ENCODE peak calls at places on chromosomes 11 and 22, in six cellular contexts. P is HFF-Myc, Y is mammary epithelial cell, D is GM23248, H is left ventricle myocardium inferior, V is testis. S is an unnamed sample.

GRCh38 chr11:95282337-95282751 is 51.3 kb upstream of the SESN3 start:
- DNase-seq in P (no peak), Y (no peak), D (peak; percentile 79), H (no peak), V (no peak), S (peak; percentile 72)

GRCh38 chr22:33544707-33545106 is 375.6 kb downstream of the LARGE1 start:
- DNase-seq in P (peak; percentile 14), Y (no peak), D (peak; percentile 57), H (no peak), V (no peak), S (no peak)

GRCh38 chr22:27216444-27216843 is 559.1 kb downstream of the MIAT start:
- DNase-seq in P (no peak), Y (no peak), D (no peak), H (no peak), V (no peak), S (no peak)

GRCh38 chr22:47374273-47374771 is 611.9 kb downstream of the TBC1D22A start:
- DNase-seq in P (no peak), Y (no peak), D (no peak), H (no peak), V (no peak), S (no peak)

GRCh38 chr11:108624196-108624925 is 30.8 kb upstream of the EXPH5 start:
- DNase-seq in P (no peak), Y (no peak), D (no peak), H (no peak), V (no peak), S (no peak)

GRCh38 chr11:93614111-93614784 is 47.2 kb upstream of the CEP295 start:
- DNase-seq in P (no peak), Y (no peak), D (peak; percentile 16), H (no peak), V (no peak), S (no peak)

GRCh38 chr11:116869610-116870009 is 32.2 kb upstream of the APOA1 start:
- DNase-seq in P (no peak), Y (no peak), D (no peak), H (no peak), V (no peak), S (no peak)

GRCh38 chr22:19719055-19719482 is 4.3 kb upstream of the GP1BB start:
- DNase-seq in P (no peak), Y (no peak), D (no peak), H (peak; percentile 49), V (no peak), S (no peak)

GRCh38 chr11:8287297-8288070 is 23.8 kb upstream of the LMO1 start:
- DNase-seq in P (no peak), Y (no peak), D (no peak), H (no peak), V (no peak), S (no peak)

GRCh38 chr22:49046546-49047305 is 780.9 kb downstream of the BRD1 start:
- DNase-seq in P (no peak), Y (no peak), D (no peak), H (no peak), V (peak; percentile 58), S (no peak)

GRCh38 chr11:67442504-67443398 is 525 bp downstream of the CORO1B start:
- DNase-seq in P (no peak), Y (no peak), D (peak; percentile 54), H (no peak), V (no peak), S (no peak)

GRCh38 chr11:67441082-67441683 is 2.1 kb downstream of the CORO1B start:
- DNase-seq in P (no peak), Y (no peak), D (no peak), H (no peak), V (no peak), S (no peak)

GRCh38 chr11:67439321-67440228 is 2.1 kb upstream of the PTPRCAP start:
- DNase-seq in P (no peak), Y (no peak), D (peak; percentile 64), H (no peak), V (no peak), S (no peak)

GRCh38 chr11:67440229-67441081 is 2.8 kb downstream of the CORO1B start:
- DNase-seq in P (no peak), Y (no peak), D (no peak), H (no peak), V (no peak), S (no peak)

DNA sequence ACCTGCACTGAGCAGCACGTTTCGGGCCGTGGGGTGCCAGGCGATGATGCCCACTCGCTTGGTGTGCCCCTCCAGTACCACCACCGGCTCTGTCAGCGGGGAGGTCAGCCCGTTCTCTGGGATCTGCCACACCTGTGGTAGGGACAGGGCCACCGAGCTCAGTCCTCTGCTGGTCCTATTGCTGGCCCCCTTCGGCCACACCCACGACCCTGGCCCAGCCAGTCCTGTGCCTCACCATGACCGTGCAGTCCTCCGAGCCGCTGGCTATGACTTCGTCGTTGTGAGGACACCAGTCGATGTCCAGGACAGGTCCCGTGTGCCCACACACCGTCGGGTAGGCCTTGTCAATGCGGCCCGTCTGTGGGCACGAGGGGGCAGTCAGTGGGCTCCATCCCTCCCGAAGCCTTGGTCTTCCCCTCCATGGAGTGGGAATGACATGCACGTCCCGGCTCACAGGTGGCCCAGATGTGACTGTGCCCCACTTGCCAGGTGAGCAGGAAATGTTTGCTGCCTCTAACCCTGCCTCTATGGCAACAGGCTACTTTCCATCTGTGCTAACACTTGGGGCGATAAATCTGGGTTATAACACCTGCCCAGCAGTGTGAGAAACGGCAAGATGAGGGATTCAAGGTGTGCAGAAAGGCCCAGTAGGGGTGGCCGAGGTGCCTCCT is 1.4 kb downstream of the CORO1B start:
- DNase-seq in P (no peak), Y (no peak), D (no peak), H (no peak), V (no peak), S (no peak)
- H3K4me3 ChIP-seq in P (peak overlapping the region; percentile 75), Y (no peak overlapping the region), D (peak overlapping the region; percentile 92), H (peak overlapping the region; percentile 95), V (no peak overlapping the region), S (peak overlapping the region; percentile 81)

DNA sequence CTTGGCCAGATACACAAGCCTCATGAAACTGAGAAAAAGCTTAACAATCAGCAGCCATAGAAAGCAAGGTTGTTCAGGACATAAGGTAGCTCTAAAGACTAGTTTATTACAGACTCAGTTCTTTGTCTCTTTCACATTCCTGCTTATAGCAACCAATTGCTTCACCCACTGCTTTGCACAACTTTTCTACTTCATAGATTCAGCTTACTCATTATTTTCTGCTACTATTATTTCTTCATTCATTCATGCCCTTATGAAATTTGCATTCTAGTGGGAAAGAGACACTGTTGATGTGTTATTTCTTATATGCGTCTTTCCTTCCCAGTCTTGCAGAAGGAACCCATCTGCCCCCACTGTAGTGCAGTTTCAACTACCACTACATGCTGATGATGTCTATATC is 4.7 kb downstream of the CCDC34 start:
- DNase-seq in P (no peak), Y (peak; percentile 11), D (peak; percentile 70), H (no peak), V (no peak), S (no peak)
- H3K4me3 ChIP-seq in P (no peak overlapping the region), Y (no peak overlapping the region), D (no peak overlapping the region), H (no peak overlapping the region), V (no peak overlapping the region), S (no peak overlapping the region)

GRCh38 chr11:62705880-62706831 is 1.1 kb downstream of the BSCL2 start:
- DNase-seq in P (peak; percentile 63), Y (peak; percentile 91), D (peak; percentile 99), H (peak; percentile 94), V (peak; percentile 97), S (no peak)

GRCh38 chr11:62706841-62707240 is 383 bp downstream of the BSCL2 start:
- DNase-seq in P (no peak), Y (no peak), D (no peak), H (no peak), V (no peak), S (no peak)

GRCh38 chr11:62708423-62709261 is 1.2 kb downstream of the GNG3 start:
- DNase-seq in P (no peak), Y (peak; percentile 34), D (no peak), H (no peak), V (no peak), S (no peak)

GRCh38 chr11:62705401-62705800 is 1.8 kb downstream of the BSCL2 start:
- DNase-seq in P (no peak), Y (peak; percentile 37), D (peak; percentile 47), H (no peak), V (no peak), S (no peak)

DNA sequence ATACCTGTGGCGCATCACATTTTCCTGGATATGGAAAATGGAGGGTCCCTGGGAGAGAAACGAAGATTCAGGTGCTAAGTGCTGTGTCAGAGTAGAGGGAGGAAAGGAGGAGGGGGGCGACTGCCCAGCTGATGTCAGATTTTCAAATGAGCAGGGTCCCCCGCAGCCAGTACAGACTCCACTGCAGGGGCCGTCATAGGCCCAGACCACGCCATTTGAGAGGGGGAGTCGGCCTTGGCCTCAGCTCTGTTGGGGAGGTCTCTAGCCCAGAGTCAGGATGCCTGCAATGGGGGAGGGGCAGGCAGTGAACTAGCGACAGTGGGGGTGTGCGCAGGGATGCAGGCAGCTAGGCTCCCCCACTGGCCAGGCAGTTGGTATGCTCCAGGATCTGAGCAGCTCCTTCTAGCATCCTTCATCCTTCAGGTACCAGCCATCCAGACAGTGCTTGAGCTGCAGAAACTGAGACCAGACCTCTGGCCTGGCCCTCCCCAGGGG is at the start of the genes BSCL2 and GNG3:
- DNase-seq in P (no peak), Y (no peak), D (no peak), H (no peak), V (peak; percentile 66), S (no peak)
- H3K4me3 ChIP-seq in P (peak within 1 kb of the TSS; percentile 70), Y (no peak within 1 kb of the TSS), D (peak within 1 kb of the TSS; percentile 74), H (peak within 1 kb of the TSS; percentile 76), V (peak within 1 kb of the TSS; percentile 75), S (peak within 1 kb of the TSS; percentile 77)

GRCh38 chr22:28821452-28821851 is 21.1 kb upstream of the XBP1 start:
- DNase-seq in P (no peak), Y (no peak), D (no peak), H (no peak), V (no peak), S (no peak)

GRCh38 chr22:28831140-28832072 is 31.0 kb upstream of the XBP1 start:
- DNase-seq in P (no peak), Y (no peak), D (no peak), H (no peak), V (no peak), S (no peak)

GRCh38 chr22:28822930-28823481 is 22.6 kb upstream of the XBP1 start:
- DNase-seq in P (no peak), Y (no peak), D (no peak), H (no peak), V (no peak), S (no peak)

GRCh38 chr22:28829358-28830181 is 29.2 kb upstream of the XBP1 start:
- DNase-seq in P (peak; percentile 47), Y (peak; percentile 35), D (peak; percentile 85), H (peak; percentile 70), V (peak; percentile 88), S (no peak)

DNA sequence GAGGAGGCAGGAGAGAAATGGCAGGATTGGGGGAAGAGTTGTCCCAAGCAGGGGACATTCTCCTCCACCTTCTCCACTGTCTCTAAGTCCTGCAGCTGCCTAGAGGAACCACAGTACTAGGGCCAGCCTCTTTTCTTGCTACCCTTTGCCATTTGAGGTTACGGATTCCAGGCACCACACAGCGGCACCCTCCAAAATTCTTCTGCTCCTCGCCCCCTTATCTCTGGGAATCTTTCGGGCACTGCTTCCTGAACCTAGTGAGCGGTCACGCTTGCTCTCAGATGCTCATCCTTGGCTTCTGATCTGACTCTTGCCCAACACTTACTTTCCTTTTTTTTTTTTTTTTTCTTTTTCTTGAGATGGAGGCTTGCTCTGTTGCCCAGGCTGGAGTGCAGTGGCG is 26.6 kb upstream of the XBP1 start:
- DNase-seq in P (no peak), Y (no peak), D (no peak), H (no peak), V (no peak), S (no peak)
- H3K4me3 ChIP-seq in P (no peak overlapping the region), Y (no peak overlapping the region), D (no peak overlapping the region), H (no peak overlapping the region), V (no peak overlapping the region), S (no peak overlapping the region)